ENCODE peak calls at places on chromosome 5, in five cellular contexts. One of them, this sample, is unnamed.

GRCh38 chr5:40359854-40360253 is 319.9 kb upstream of the PTGER4 start:
- DNase-seq in fibroblast of the conjunctiva: no peak
- DNase-seq in MCF 10A: no peak
- DNase-seq in GM23338: no peak
- DNase-seq in progenitor cell of endocrine pancreas: no peak
- DNase-seq in this sample: no peak

GRCh38 chr5:10381805-10382204 is 28.3 kb downstream of the MARCHF6 start:
- DNase-seq in fibroblast of the conjunctiva: no peak
- DNase-seq in MCF 10A: no peak
- DNase-seq in GM23338: no peak
- DNase-seq in progenitor cell of endocrine pancreas: no peak
- DNase-seq in this sample: no peak

GRCh38 chr5:180866296-180866695 is 5.2 kb upstream of the ZFP62 start:
- DNase-seq in fibroblast of the conjunctiva: no peak
- DNase-seq in MCF 10A: no peak
- DNase-seq in GM23338: no peak
- DNase-seq in progenitor cell of endocrine pancreas: no peak
- DNase-seq in this sample: no peak

GRCh38 chr5:16461026-16461425 is 4.6 kb downstream of the ZNF622 start:
- DNase-seq in fibroblast of the conjunctiva: no peak
- DNase-seq in MCF 10A: no peak
- DNase-seq in GM23338: no peak
- DNase-seq in progenitor cell of endocrine pancreas: no peak
- DNase-seq in this sample: no peak

GRCh38 chr5:151093476-151093889 is 12.6 kb upstream of the TNIP1 start:
- DNase-seq in fibroblast of the conjunctiva: peak
- DNase-seq in MCF 10A: peak
- DNase-seq in GM23338: no peak
- DNase-seq in progenitor cell of endocrine pancreas: no peak
- DNase-seq in this sample: no peak

GRCh38 chr5:170313344-170313743 is 15.8 kb upstream of the LCP2 start:
- DNase-seq in fibroblast of the conjunctiva: no peak
- DNase-seq in MCF 10A: no peak
- DNase-seq in GM23338: no peak
- DNase-seq in progenitor cell of endocrine pancreas: no peak
- DNase-seq in this sample: peak

GRCh38 chr5:133383580-133383939 is 228.8 kb downstream of the FSTL4 start:
- DNase-seq in fibroblast of the conjunctiva: no peak
- DNase-seq in MCF 10A: no peak
- DNase-seq in GM23338: peak
- DNase-seq in progenitor cell of endocrine pancreas: no peak
- DNase-seq in this sample: no peak

GRCh38 chr5:127957183-127957582 is 126.4 kb upstream of the SLC12A2 start:
- DNase-seq in fibroblast of the conjunctiva: peak
- DNase-seq in MCF 10A: peak
- DNase-seq in GM23338: no peak
- DNase-seq in progenitor cell of endocrine pancreas: no peak
- DNase-seq in this sample: no peak

GRCh38 chr5:9419794-9420193 is 126.1 kb downstream of the SEMA5A start:
- DNase-seq in fibroblast of the conjunctiva: no peak
- DNase-seq in MCF 10A: no peak
- DNase-seq in GM23338: no peak
- DNase-seq in progenitor cell of endocrine pancreas: no peak
- DNase-seq in this sample: no peak